ENCODE peak calls at places on chromosomes 16 and 17, in five cellular contexts. D is body of pancreas, W is HCT116, M is heart left ventricle, F is GM12878. K is an unnamed sample.

GRCh38 chr16:53712065-53712464 is 8.1 kb downstream of the FTO start:
- ATAC-seq in W (no peak), F (no peak), M (peak; percentile 58), D (no peak), K (no peak)

GRCh38 chr16:11561440-11561797 is 25.3 kb downstream of the LITAF start:
- ATAC-seq in M (no peak), D (no peak), W (no peak), F (no peak), K (no peak)

GRCh38 chr16:11168386-11169065 is 87.5 kb downstream of the SOCS1 start:
- ATAC-seq in M (peak; percentile 61), F (no peak), D (no peak), W (no peak), K (peak; percentile 13)

GRCh38 chr16:55759983-55760664 is 72.8 kb downstream of the CES1 start:
- ATAC-seq in F (no peak), D (no peak), W (no peak), M (peak; percentile 86), K (peak; percentile 34)

GRCh38 chr17:17103160-17103559 is 60.9 kb downstream of the MPRIP start:
- ATAC-seq in F (no peak), D (no peak), M (peak; percentile 38), W (no peak), K (no peak)

GRCh38 chr17:2847601-2848255 is 51.5 kb downstream of the RAP1GAP2 start:
- ATAC-seq in M (peak; percentile 39), W (no peak), D (no peak), F (no peak), K (no peak)

GRCh38 chr16:30621765-30622164 is 11.6 kb upstream of the ZNF689 start:
- ATAC-seq in W (no peak), F (no peak), M (no peak), D (no peak), K (no peak)

GRCh38 chr16:24123275-24123674 is 132.9 kb upstream of the CACNG3 start:
- ATAC-seq in D (no peak), F (no peak), M (no peak), W (no peak), K (no peak)

GRCh38 chr16:383326-384020 is 1.7 kb upstream of the PGAP6 start:
- ATAC-seq in M (peak; percentile 31), D (peak; percentile 25), W (peak; percentile 67), F (peak; percentile 80), K (no peak)

GRCh38 chr16:66640724-66641314 is 36.3 kb downstream of the CMTM3 start:
- ATAC-seq in W (no peak), F (no peak), D (no peak), M (no peak), K (no peak)

GRCh38 chr17:72915631-72916081 is 176.8 kb downstream of the SLC39A11 start:
- ATAC-seq in M (no peak), W (no peak), F (no peak), D (no peak), K (no peak)

GRCh38 chr17:38669520-38669919 is 5.2 kb downstream of the EPOP start:
- ATAC-seq in W (no peak), F (no peak), D (no peak), M (no peak), K (no peak)

GRCh38 chr16:56357291-56357764 is 68.0 kb downstream of the AMFR start:
- ATAC-seq in M (peak; percentile 18), W (no peak), D (peak; percentile 56), F (peak; percentile 34), K (peak; percentile 41)

GRCh38 chr17:18925187-18925586 is 26.8 kb upstream of the SLC5A10 start:
- ATAC-seq in M (no peak), F (no peak), D (no peak), W (no peak), K (no peak)

GRCh38 chr16:86048221-86048620 is 149.3 kb downstream of the IRF8 start:
- ATAC-seq in F (no peak), M (no peak), W (no peak), D (no peak), K (no peak)

GRCh38 chr17:66517336-66518009 is 215.1 kb downstream of the PRKCA start:
- ATAC-seq in D (no peak), M (no peak), F (no peak), W (no peak), K (no peak)

GRCh38 chr16:84380405-84380804 is 12.1 kb downstream of the ATP2C2 start:
- ATAC-seq in D (no peak), M (no peak), F (peak; percentile 27), W (no peak), K (no peak)

GRCh38 chr16:11354733-11355574 is 9.7 kb downstream of the RMI2 start:
- ATAC-seq in M (no peak), W (no peak), F (peak; percentile 83), D (no peak), K (no peak)

GRCh38 chr17:17710728-17711541 is 29.7 kb downstream of the RAI1 start:
- ATAC-seq in D (peak; percentile 93), M (no peak), F (no peak), W (peak; percentile 92), K (peak; percentile 80)

GRCh38 chr17:58340623-58340876 is 11.5 kb downstream of the SUPT4H1 start:
- ATAC-seq in F (no peak), M (no peak), W (no peak), D (no peak), K (no peak)
- H3K36me3 ChIP-seq in F (peaks cover 6% of the 10 kb centered on the region), M (peaks cover 3% of the 10 kb centered on the region), W (peaks cover 17% of the 10 kb centered on the region), D (peaks cover 2% of the 10 kb centered on the region), K (peaks cover 25% of the 10 kb centered on the region)

GRCh38 chr17:44348234-44348987 is 3.3 kb downstream of the GRN start:
- ATAC-seq in D (no peak), M (no peak), F (peak; percentile 77), W (no peak), K (no peak)

GRCh38 chr17:44346064-44346844 is 1.2 kb downstream of the GRN start:
- ATAC-seq in W (no peak), D (no peak), F (no peak), M (no peak), K (no peak)

GRCh38 chr17:44344939-44345496 is at the start of gene GRN:
- ATAC-seq in D (peak; percentile 100), F (peak; percentile 84), W (peak; percentile 98), M (peak; percentile 99), K (peak; percentile 99)

GRCh38 chr17:44343510-44344209 is 1.4 kb upstream of the GRN start:
- ATAC-seq in F (no peak), D (no peak), M (no peak), W (no peak), K (no peak)

GRCh38 chr17:44345497-44346026 is 460 bp downstream of the GRN start:
- ATAC-seq in F (peak; percentile 43), M (peak; percentile 29), D (peak; percentile 5), W (peak; percentile 53), K (peak; percentile 19)
- TF ChIP-seq POLR2A in F (no peak), M (no peak), D (peak; percentile 2), W (no peak), K (no peak)

DNA sequence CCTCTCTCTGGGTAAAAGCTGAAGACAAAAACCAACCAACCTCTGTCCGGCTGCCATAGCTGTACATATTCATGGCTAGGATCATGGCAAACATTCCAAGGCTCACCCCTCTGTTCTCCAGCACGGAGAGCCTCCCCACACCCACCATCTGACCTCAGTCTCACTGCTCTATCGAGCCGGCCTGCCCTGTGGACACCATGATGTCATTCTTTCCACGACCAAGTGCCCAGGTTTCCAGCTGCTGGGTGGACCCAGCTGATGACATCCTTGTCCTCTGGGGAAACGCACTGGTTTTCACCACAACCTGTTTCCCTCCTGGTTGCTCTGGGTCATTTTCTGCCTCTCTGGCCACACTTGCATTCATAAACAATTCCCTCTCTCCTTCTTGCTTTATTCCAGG is 67.7 kb downstream of the NDEL1 start:
- ATAC-seq in F (no peak), W (no peak), D (peak; percentile 24), M (peak; percentile 86), K (peak; percentile 60)
- H3K36me3 ChIP-seq in F (no peaks in the 10 kb centered on the region), W (peaks cover 19% of the 10 kb centered on the region), D (no peaks in the 10 kb centered on the region), M (peaks cover 19% of the 10 kb centered on the region), K (no peaks in the 10 kb centered on the region)

GRCh38 chr17:50541402-50541915 is 5.5 kb upstream of the SPATA20 start:
- ATAC-seq in D (no peak), F (peak; percentile 2), M (no peak), W (no peak), K (no peak)

GRCh38 chr17:50542795-50543774 is 3.9 kb upstream of the SPATA20 start:
- ATAC-seq in W (peak; percentile 31), D (peak; percentile 81), M (peak; percentile 15), F (no peak), K (no peak)

GRCh38 chr17:50540485-50541401 is 6.2 kb upstream of the SPATA20 start:
- ATAC-seq in F (no peak), W (no peak), D (no peak), M (no peak), K (no peak)

GRCh38 chr17:50539762-50540440 is 7.1 kb upstream of the SPATA20 start:
- ATAC-seq in W (peak; percentile 56), M (no peak), D (no peak), F (no peak), K (no peak)

DNA sequence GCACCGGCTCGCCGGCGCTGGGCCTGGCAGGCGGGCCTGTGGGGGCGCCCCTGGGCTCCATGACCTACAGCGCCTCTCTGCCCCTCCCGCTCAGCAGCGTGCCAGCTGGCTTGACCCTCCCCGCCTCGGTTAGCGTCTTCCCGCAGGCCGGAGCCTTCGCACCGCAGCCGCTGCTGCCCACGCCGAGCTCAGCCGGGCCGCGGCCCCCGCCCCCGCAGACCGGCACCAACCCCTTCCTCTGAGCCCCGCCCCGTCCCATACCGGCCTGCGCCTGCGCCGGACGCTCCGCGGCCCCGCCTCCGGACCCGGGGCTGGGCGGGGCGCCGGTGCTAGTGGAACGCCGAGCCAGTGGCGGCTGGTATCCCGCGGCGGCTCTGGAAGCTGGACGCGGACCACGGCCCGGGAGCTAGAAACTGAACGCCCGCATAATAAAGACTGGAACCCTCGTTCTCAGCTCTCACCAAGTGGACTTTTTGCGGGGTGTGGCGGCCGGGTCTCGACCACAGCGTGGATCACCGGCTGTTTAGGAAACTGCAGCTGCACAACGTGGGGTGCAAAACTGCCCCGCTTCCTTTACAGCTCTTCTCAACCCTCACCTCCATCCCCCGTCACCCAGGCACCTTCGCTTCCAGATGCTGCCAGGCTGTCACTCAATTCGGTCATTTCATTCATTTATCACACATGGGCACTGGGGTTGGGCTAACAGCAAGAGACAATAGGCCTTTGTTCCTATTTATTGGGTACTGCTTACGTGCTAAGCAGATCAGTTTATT is 4.9 kb upstream of the SPATA20 start:
- ATAC-seq in W (peak; percentile 74), D (peak; percentile 75), F (peak; percentile 92), M (peak; percentile 90), K (peak; percentile 92)
- TF ChIP-seq POLR2A in W (peak; percentile 94), D (peak; percentile 48), F (peak; percentile 61), M (peak; percentile 86), K (peak; percentile 56)

DNA sequence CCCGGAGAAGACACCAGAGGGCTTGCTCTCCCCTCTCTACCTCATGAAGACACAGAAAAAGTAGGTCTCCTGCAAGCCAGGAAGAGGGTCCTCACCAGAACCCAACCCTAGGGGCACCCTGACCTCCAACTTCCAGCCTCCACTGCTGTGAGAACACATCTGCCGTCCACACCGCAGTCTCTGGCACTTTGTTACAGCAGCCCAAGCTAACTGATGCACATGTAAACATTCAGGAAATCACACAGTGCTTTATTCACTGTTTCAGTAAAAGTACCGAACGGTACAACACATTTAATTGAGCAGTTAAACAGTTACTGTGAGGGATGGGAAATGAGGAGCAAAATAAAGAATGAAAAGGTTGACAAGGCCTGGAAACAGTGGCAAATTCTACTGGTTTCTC is 18.3 kb downstream of the FANCA start:
- ATAC-seq in F (no peak), D (no peak), M (no peak), W (no peak), K (no peak)
- H3K36me3 ChIP-seq in F (peaks cover 17% of the 10 kb centered on the region), D (no peaks in the 10 kb centered on the region), M (no peaks in the 10 kb centered on the region), W (peaks cover 41% of the 10 kb centered on the region), K (no peaks in the 10 kb centered on the region)

K was measured in gastroesophageal sphincter.